ENCODE peak calls at places on chromosomes 1 and 21, in nine cellular contexts. One of them, this sample, is unnamed.

GRCh38 chr1:98388431-98388830 is 273.1 kb upstream of the SNX7 start:
- DNase-seq in stomach: no peak
- DNase-seq in K562: no peak
- DNase-seq in body of pancreas: no peak
- DNase-seq in tibial nerve: no peak
- DNase-seq in esophagus squamous epithelium: no peak
- DNase-seq in right lobe of liver: no peak
- DNase-seq in ovary: no peak
- DNase-seq in prostate gland: no peak
- DNase-seq in this sample: no peak

GRCh38 chr1:153507926-153508583 is 27.7 kb downstream of the S100A6 start:
- DNase-seq in stomach: no peak
- DNase-seq in K562: no peak
- DNase-seq in body of pancreas: no peak
- DNase-seq in tibial nerve: no peak
- DNase-seq in esophagus squamous epithelium: no peak
- DNase-seq in right lobe of liver: no peak
- DNase-seq in ovary: no peak
- DNase-seq in prostate gland: no peak
- DNase-seq in this sample: no peak

GRCh38 chr1:16026723-16027484 is 5.1 kb downstream of the CLCNKA start:
- DNase-seq in stomach: peak; percentile 37
- DNase-seq in K562: peak; percentile 88
- DNase-seq in body of pancreas: peak; percentile 36
- DNase-seq in tibial nerve: no peak
- DNase-seq in esophagus squamous epithelium: no peak
- DNase-seq in right lobe of liver: no peak
- DNase-seq in ovary: peak; percentile 74
- DNase-seq in prostate gland: no peak
- DNase-seq in this sample: no peak

GRCh38 chr1:200739499-200740290 is 1.0 kb downstream of the CAMSAP2 start:
- DNase-seq in stomach: peak; percentile 38
- DNase-seq in K562: no peak
- DNase-seq in body of pancreas: peak; percentile 78
- DNase-seq in tibial nerve: peak; percentile 68
- DNase-seq in esophagus squamous epithelium: no peak
- DNase-seq in right lobe of liver: peak; percentile 54
- DNase-seq in ovary: no peak
- DNase-seq in prostate gland: peak; percentile 23
- DNase-seq in this sample: no peak

GRCh38 chr1:55716151-55716550 is 501.0 kb upstream of the USP24 start:
- DNase-seq in stomach: no peak
- DNase-seq in K562: no peak
- DNase-seq in body of pancreas: no peak
- DNase-seq in tibial nerve: no peak
- DNase-seq in esophagus squamous epithelium: no peak
- DNase-seq in right lobe of liver: no peak
- DNase-seq in ovary: no peak
- DNase-seq in prostate gland: no peak
- DNase-seq in this sample: no peak

GRCh38 chr1:162074548-162074947 is 5.1 kb downstream of the NOS1AP start:
- DNase-seq in stomach: no peak
- DNase-seq in K562: no peak
- DNase-seq in body of pancreas: no peak
- DNase-seq in tibial nerve: no peak
- DNase-seq in esophagus squamous epithelium: no peak
- DNase-seq in right lobe of liver: no peak
- DNase-seq in ovary: no peak
- DNase-seq in prostate gland: no peak
- DNase-seq in this sample: no peak

GRCh38 chr1:247386217-247386616 is 29.8 kb upstream of the NLRP3 start:
- DNase-seq in stomach: no peak
- DNase-seq in K562: no peak
- DNase-seq in body of pancreas: no peak
- DNase-seq in tibial nerve: no peak
- DNase-seq in esophagus squamous epithelium: no peak
- DNase-seq in right lobe of liver: no peak
- DNase-seq in ovary: no peak
- DNase-seq in prostate gland: no peak
- DNase-seq in this sample: no peak

GRCh38 chr1:21653744-21654100 is 15.4 kb downstream of the RAP1GAP start:
- DNase-seq in stomach: no peak
- DNase-seq in K562: no peak
- DNase-seq in body of pancreas: no peak
- DNase-seq in tibial nerve: no peak
- DNase-seq in esophagus squamous epithelium: no peak
- DNase-seq in right lobe of liver: no peak
- DNase-seq in ovary: no peak
- DNase-seq in prostate gland: no peak
- DNase-seq in this sample: no peak

GRCh38 chr1:44616991-44617702 is 57.1 kb downstream of the TMEM53 start:
- DNase-seq in stomach: no peak
- DNase-seq in K562: no peak
- DNase-seq in body of pancreas: peak; percentile 22
- DNase-seq in tibial nerve: no peak
- DNase-seq in esophagus squamous epithelium: no peak
- DNase-seq in right lobe of liver: peak; percentile 60
- DNase-seq in ovary: no peak
- DNase-seq in prostate gland: no peak
- DNase-seq in this sample: no peak

GRCh38 chr1:19262047-19262446 is 10.4 kb downstream of the MRTO4 start:
- DNase-seq in stomach: no peak
- DNase-seq in K562: no peak
- DNase-seq in body of pancreas: no peak
- DNase-seq in tibial nerve: no peak
- DNase-seq in esophagus squamous epithelium: no peak
- DNase-seq in right lobe of liver: no peak
- DNase-seq in ovary: no peak
- DNase-seq in prostate gland: no peak
- DNase-seq in this sample: no peak

GRCh38 chr1:228197555-228198147 is 10.2 kb upstream of the OBSCN start:
- DNase-seq in stomach: no peak
- DNase-seq in K562: no peak
- DNase-seq in body of pancreas: no peak
- DNase-seq in tibial nerve: no peak
- DNase-seq in esophagus squamous epithelium: no peak
- DNase-seq in right lobe of liver: no peak
- DNase-seq in ovary: peak; percentile 1
- DNase-seq in prostate gland: no peak
- DNase-seq in this sample: peak; percentile 23

DNA sequence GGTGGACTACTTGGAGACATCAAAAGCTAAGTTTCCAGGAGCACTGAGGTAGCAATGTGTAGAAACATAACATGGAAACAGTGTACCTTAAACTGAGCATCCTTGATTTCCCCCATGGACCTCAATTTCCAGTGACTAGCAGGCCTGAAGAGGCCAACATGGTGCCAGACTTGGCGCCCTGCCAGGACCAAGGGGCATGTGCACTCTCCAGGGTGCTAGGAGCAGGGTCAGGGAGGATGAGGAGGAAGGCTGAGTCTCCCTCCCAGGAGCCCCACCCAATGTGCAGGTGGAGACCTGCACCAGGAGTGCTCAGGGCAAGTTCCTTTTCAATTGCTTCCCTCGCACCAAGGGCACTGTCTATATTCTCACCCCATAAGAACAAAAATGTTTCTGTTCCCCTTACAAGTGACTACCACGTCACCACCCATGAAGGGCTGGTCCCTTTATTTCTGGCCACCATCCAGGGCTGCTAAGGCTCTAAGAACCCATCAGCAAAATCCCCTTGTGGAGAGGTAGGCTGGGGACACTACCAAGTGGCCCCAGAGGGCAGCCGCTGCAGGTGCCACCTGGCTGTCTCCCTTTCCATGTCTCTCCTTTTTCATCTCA is 39.2 kb downstream of the MX1 start:
- DNase-seq in stomach: no peak
- DNase-seq in K562: no peak
- DNase-seq in body of pancreas: no peak
- DNase-seq in tibial nerve: no peak
- DNase-seq in esophagus squamous epithelium: no peak
- DNase-seq in right lobe of liver: no peak
- DNase-seq in ovary: no peak
- DNase-seq in prostate gland: no peak
- DNase-seq in this sample: no peak
- H3K27me3 ChIP-seq in stomach: no peaks in the 10 kb centered on the region
- H3K27me3 ChIP-seq in K562: peaks cover 20% of the 10 kb centered on the region
- H3K27me3 ChIP-seq in body of pancreas: no peaks in the 10 kb centered on the region
- H3K27me3 ChIP-seq in tibial nerve: peaks cover 7% of the 10 kb centered on the region
- H3K27me3 ChIP-seq in esophagus squamous epithelium: no peaks in the 10 kb centered on the region
- H3K27me3 ChIP-seq in right lobe of liver: no peaks in the 10 kb centered on the region
- H3K27me3 ChIP-seq in ovary: no peaks in the 10 kb centered on the region
- H3K27me3 ChIP-seq in prostate gland: no peaks in the 10 kb centered on the region
- H3K27me3 ChIP-seq in this sample: peaks cover 9% of the 10 kb centered on the region

GRCh38 chr1:222413436-222413835 is 134.5 kb downstream of the HHIPL2 start:
- DNase-seq in stomach: no peak
- DNase-seq in K562: no peak
- DNase-seq in body of pancreas: no peak
- DNase-seq in tibial nerve: no peak
- DNase-seq in esophagus squamous epithelium: no peak
- DNase-seq in right lobe of liver: no peak
- DNase-seq in ovary: no peak
- DNase-seq in prostate gland: no peak
- DNase-seq in this sample: no peak

GRCh38 chr1:222420621-222421020 is 127.3 kb downstream of the HHIPL2 start:
- DNase-seq in stomach: no peak
- DNase-seq in K562: no peak
- DNase-seq in body of pancreas: no peak
- DNase-seq in tibial nerve: no peak
- DNase-seq in esophagus squamous epithelium: no peak
- DNase-seq in right lobe of liver: no peak
- DNase-seq in ovary: no peak
- DNase-seq in prostate gland: no peak
- DNase-seq in this sample: no peak

GRCh38 chr1:222417264-222417663 is 130.6 kb downstream of the HHIPL2 start:
- DNase-seq in stomach: no peak
- DNase-seq in K562: no peak
- DNase-seq in body of pancreas: no peak
- DNase-seq in tibial nerve: no peak
- DNase-seq in esophagus squamous epithelium: no peak
- DNase-seq in right lobe of liver: no peak
- DNase-seq in ovary: no peak
- DNase-seq in prostate gland: no peak
- DNase-seq in this sample: no peak

GRCh38 chr1:222416001-222416791 is 131.7 kb downstream of the HHIPL2 start:
- DNase-seq in stomach: no peak
- DNase-seq in K562: no peak
- DNase-seq in body of pancreas: no peak
- DNase-seq in tibial nerve: no peak
- DNase-seq in esophagus squamous epithelium: no peak
- DNase-seq in right lobe of liver: no peak
- DNase-seq in ovary: no peak
- DNase-seq in prostate gland: no peak
- DNase-seq in this sample: no peak

DNA sequence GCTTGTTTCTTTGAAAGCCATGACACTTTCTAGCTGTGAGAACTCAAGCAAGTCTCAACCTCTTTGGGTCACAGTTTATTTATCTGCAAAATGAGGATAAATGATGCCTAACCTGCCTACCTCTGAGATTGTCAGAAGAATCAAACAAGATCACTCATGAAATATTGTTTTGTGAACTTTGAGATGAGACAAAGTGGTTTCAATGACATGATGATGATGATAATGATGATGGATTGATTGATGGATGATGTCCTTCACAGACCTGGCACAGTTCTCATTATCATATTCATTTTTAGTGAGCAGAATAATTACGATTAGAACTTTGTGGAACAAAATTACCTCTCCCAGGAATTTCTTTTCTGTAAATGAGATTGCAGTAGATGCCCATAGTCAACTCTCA is 129.2 kb downstream of the HHIPL2 start:
- DNase-seq in stomach: no peak
- DNase-seq in K562: no peak
- DNase-seq in body of pancreas: no peak
- DNase-seq in tibial nerve: no peak
- DNase-seq in esophagus squamous epithelium: no peak
- DNase-seq in right lobe of liver: no peak
- DNase-seq in ovary: no peak
- DNase-seq in prostate gland: no peak
- DNase-seq in this sample: no peak
- H3K4me3 ChIP-seq in stomach: no peak overlapping the region
- H3K4me3 ChIP-seq in K562: no peak overlapping the region
- H3K4me3 ChIP-seq in body of pancreas: no peak overlapping the region
- H3K4me3 ChIP-seq in tibial nerve: no peak overlapping the region
- H3K4me3 ChIP-seq in esophagus squamous epithelium: no peak overlapping the region
- H3K4me3 ChIP-seq in right lobe of liver: no peak overlapping the region
- H3K4me3 ChIP-seq in ovary: no peak overlapping the region
- H3K4me3 ChIP-seq in prostate gland: no peak overlapping the region
- H3K4me3 ChIP-seq in this sample: no peak overlapping the region

DNA sequence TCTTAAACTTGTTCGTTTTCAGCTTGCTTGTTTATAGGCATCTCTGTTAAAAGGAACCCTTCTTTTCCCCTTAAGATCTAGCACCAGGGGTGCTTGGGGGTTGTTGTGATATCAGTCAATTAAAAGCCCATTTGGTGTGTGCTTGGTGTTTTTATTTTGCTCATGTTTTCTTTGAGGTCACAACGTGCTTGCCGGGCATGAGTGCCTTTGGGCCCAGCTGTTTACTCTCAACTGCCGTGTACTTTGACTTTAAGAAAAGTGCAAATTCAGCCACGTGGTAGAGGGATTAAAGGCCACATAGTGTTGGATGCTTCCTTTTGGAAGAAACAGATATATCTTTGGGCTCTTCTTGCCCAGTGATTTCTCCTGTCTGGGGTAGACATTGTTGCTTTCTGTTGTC is 10.5 kb downstream of the ARID1A start:
- DNase-seq in stomach: no peak
- DNase-seq in K562: no peak
- DNase-seq in body of pancreas: peak; percentile 37
- DNase-seq in tibial nerve: no peak
- DNase-seq in esophagus squamous epithelium: no peak
- DNase-seq in right lobe of liver: peak; percentile 70
- DNase-seq in ovary: no peak
- DNase-seq in prostate gland: no peak
- DNase-seq in this sample: no peak
- TF ChIP-seq POLR2A in stomach: no peak
- TF ChIP-seq POLR2A in K562: no peak
- TF ChIP-seq POLR2A in body of pancreas: no peak
- TF ChIP-seq POLR2A in tibial nerve: no peak
- TF ChIP-seq POLR2A in esophagus squamous epithelium: no peak
- TF ChIP-seq POLR2A in right lobe of liver: no peak
- TF ChIP-seq POLR2A in ovary: no peak
- TF ChIP-seq POLR2A in prostate gland: no peak
- TF ChIP-seq POLR2A in this sample: no peak

DNA sequence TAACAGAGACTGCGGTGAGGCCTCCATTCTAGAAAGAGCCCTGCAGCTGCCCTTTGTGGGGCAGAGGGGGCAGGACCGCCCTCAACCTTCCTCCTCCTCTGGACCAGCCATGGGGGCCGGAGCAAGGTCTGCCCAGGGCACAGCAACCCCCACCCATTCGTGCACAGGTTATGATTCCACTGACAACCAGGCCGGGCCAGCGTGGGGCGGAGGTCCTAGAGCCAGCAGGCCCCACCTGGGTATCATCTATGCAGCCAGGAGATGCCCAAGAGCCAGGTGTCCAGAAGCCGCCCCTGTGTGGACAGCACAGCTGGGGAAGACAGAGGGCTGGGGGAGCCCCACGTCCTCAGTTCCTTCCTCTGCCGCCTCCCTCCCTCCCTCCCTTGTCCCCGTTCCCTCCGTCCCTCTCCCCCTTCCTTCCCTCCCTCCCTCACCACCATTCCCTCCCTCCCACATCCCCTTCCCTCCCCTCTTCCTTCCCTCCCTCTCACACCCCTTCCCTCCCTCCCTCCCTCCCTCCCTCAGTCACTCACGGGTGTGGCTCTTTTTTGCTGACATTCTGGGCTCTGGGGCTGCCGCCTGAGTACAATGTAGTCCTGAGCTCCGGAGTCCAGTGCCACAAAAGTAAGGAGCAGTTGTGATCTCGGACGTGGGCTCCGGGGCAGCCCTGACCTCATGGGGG is 12.3 kb downstream of the RNF223 start:
- DNase-seq in stomach: no peak
- DNase-seq in K562: no peak
- DNase-seq in body of pancreas: no peak
- DNase-seq in tibial nerve: no peak
- DNase-seq in esophagus squamous epithelium: no peak
- DNase-seq in right lobe of liver: no peak
- DNase-seq in ovary: no peak
- DNase-seq in prostate gland: no peak
- DNase-seq in this sample: no peak
- H3K27me3 ChIP-seq in stomach: peaks cover 89% of the 10 kb centered on the region
- H3K27me3 ChIP-seq in K562: no peaks in the 10 kb centered on the region
- H3K27me3 ChIP-seq in body of pancreas: no peaks in the 10 kb centered on the region
- H3K27me3 ChIP-seq in tibial nerve: peaks cover 83% of the 10 kb centered on the region
- H3K27me3 ChIP-seq in esophagus squamous epithelium: peaks cover 28% of the 10 kb centered on the region
- H3K27me3 ChIP-seq in right lobe of liver: peaks cover 20% of the 10 kb centered on the region
- H3K27me3 ChIP-seq in ovary: peaks cover 9% of the 10 kb centered on the region
- H3K27me3 ChIP-seq in prostate gland: peaks cover 9% of the 10 kb centered on the region
- H3K27me3 ChIP-seq in this sample: peaks cover 87% of the 10 kb centered on the region